ENCODE peak calls at places on chromosomes 1 and 21, in nine cellular contexts. One of them, this sample, is unnamed.

GRCh38 chr1:119703666-119704450 is 7.9 kb upstream of the PHGDH start:
- DNase-seq in HTR-8/SVneo: no peak
- DNase-seq in EL: no peak
- DNase-seq in GM06990: no peak
- DNase-seq in effector CD4-positive, alpha-beta T cell: no peak
- DNase-seq in stimulated activated CD8-positive, alpha-beta memory T cell treated with anti-CD3 and anti-CD28 coated beads, Interleukin-4, amount 100 ng/mL, for 48 hours: no peak
- DNase-seq in GM23248: no peak
- DNase-seq in germinal center: no peak
- DNase-seq in ascending aorta: no peak
- DNase-seq in this sample: no peak

GRCh38 chr1:87061742-87062156 is 147.3 kb downstream of the HS2ST1 start:
- DNase-seq in ascending aorta: no peak
- DNase-seq in GM23248: peak; percentile 69
- DNase-seq in effector CD4-positive, alpha-beta T cell: no peak
- DNase-seq in EL: peak; percentile 62
- DNase-seq in HTR-8/SVneo: no peak
- DNase-seq in GM06990: peak; percentile 67
- DNase-seq in stimulated activated CD8-positive, alpha-beta memory T cell treated with anti-CD3 and anti-CD28 coated beads, Interleukin-4, amount 100 ng/mL, for 48 hours: no peak
- DNase-seq in germinal center: no peak
- DNase-seq in this sample: no peak

GRCh38 chr1:212667223-212668139 is 32.2 kb downstream of the BATF3 start:
- DNase-seq in GM06990: no peak
- DNase-seq in ascending aorta: no peak
- DNase-seq in stimulated activated CD8-positive, alpha-beta memory T cell treated with anti-CD3 and anti-CD28 coated beads, Interleukin-4, amount 100 ng/mL, for 48 hours: no peak
- DNase-seq in GM23248: peak; percentile 98
- DNase-seq in EL: peak; percentile 97
- DNase-seq in HTR-8/SVneo: peak; percentile 91
- DNase-seq in germinal center: peak; percentile 50
- DNase-seq in effector CD4-positive, alpha-beta T cell: no peak
- DNase-seq in this sample: peak; percentile 90

GRCh38 chr1:228031276-228031995 is 24.6 kb downstream of the WNT3A start:
- DNase-seq in stimulated activated CD8-positive, alpha-beta memory T cell treated with anti-CD3 and anti-CD28 coated beads, Interleukin-4, amount 100 ng/mL, for 48 hours: no peak
- DNase-seq in GM06990: no peak
- DNase-seq in GM23248: no peak
- DNase-seq in HTR-8/SVneo: no peak
- DNase-seq in effector CD4-positive, alpha-beta T cell: no peak
- DNase-seq in ascending aorta: no peak
- DNase-seq in germinal center: no peak
- DNase-seq in EL: no peak
- DNase-seq in this sample: no peak

GRCh38 chr1:48916121-48917069 is 139.7 kb upstream of the BEND5 start:
- DNase-seq in ascending aorta: no peak
- DNase-seq in GM06990: no peak
- DNase-seq in HTR-8/SVneo: no peak
- DNase-seq in germinal center: no peak
- DNase-seq in EL: peak; percentile 47
- DNase-seq in stimulated activated CD8-positive, alpha-beta memory T cell treated with anti-CD3 and anti-CD28 coated beads, Interleukin-4, amount 100 ng/mL, for 48 hours: no peak
- DNase-seq in GM23248: peak; percentile 81
- DNase-seq in effector CD4-positive, alpha-beta T cell: no peak
- DNase-seq in this sample: peak; percentile 74

GRCh38 chr21:39208624-39209333 is 25.5 kb upstream of the PSMG1 start:
- DNase-seq in effector CD4-positive, alpha-beta T cell: no peak
- DNase-seq in stimulated activated CD8-positive, alpha-beta memory T cell treated with anti-CD3 and anti-CD28 coated beads, Interleukin-4, amount 100 ng/mL, for 48 hours: no peak
- DNase-seq in HTR-8/SVneo: no peak
- DNase-seq in ascending aorta: no peak
- DNase-seq in EL: no peak
- DNase-seq in GM23248: no peak
- DNase-seq in GM06990: no peak
- DNase-seq in germinal center: no peak
- DNase-seq in this sample: no peak

GRCh38 chr1:223700388-223700918 is 11.9 kb upstream of the CAPN2 start:
- DNase-seq in effector CD4-positive, alpha-beta T cell: no peak
- DNase-seq in EL: peak; percentile 62
- DNase-seq in ascending aorta: no peak
- DNase-seq in GM06990: no peak
- DNase-seq in GM23248: peak; percentile 51
- DNase-seq in HTR-8/SVneo: no peak
- DNase-seq in germinal center: no peak
- DNase-seq in stimulated activated CD8-positive, alpha-beta memory T cell treated with anti-CD3 and anti-CD28 coated beads, Interleukin-4, amount 100 ng/mL, for 48 hours: no peak
- DNase-seq in this sample: peak; percentile 61

GRCh38 chr1:47951026-47951425 is 46.2 kb downstream of the TRABD2B start:
- DNase-seq in EL: no peak
- DNase-seq in HTR-8/SVneo: no peak
- DNase-seq in germinal center: no peak
- DNase-seq in stimulated activated CD8-positive, alpha-beta memory T cell treated with anti-CD3 and anti-CD28 coated beads, Interleukin-4, amount 100 ng/mL, for 48 hours: no peak
- DNase-seq in ascending aorta: no peak
- DNase-seq in GM06990: no peak
- DNase-seq in effector CD4-positive, alpha-beta T cell: no peak
- DNase-seq in GM23248: no peak
- DNase-seq in this sample: no peak

GRCh38 chr1:91746728-91747338 is 139.1 kb downstream of the TGFBR3 start:
- DNase-seq in HTR-8/SVneo: no peak
- DNase-seq in EL: no peak
- DNase-seq in germinal center: no peak
- DNase-seq in GM06990: no peak
- DNase-seq in ascending aorta: no peak
- DNase-seq in stimulated activated CD8-positive, alpha-beta memory T cell treated with anti-CD3 and anti-CD28 coated beads, Interleukin-4, amount 100 ng/mL, for 48 hours: no peak
- DNase-seq in GM23248: no peak
- DNase-seq in effector CD4-positive, alpha-beta T cell: no peak
- DNase-seq in this sample: no peak

GRCh38 chr1:65041014-65041413 is 74.7 kb upstream of the JAK1 start:
- DNase-seq in GM06990: no peak
- DNase-seq in ascending aorta: no peak
- DNase-seq in effector CD4-positive, alpha-beta T cell: no peak
- DNase-seq in stimulated activated CD8-positive, alpha-beta memory T cell treated with anti-CD3 and anti-CD28 coated beads, Interleukin-4, amount 100 ng/mL, for 48 hours: no peak
- DNase-seq in GM23248: no peak
- DNase-seq in HTR-8/SVneo: no peak
- DNase-seq in EL: no peak
- DNase-seq in germinal center: peak; percentile 13
- DNase-seq in this sample: no peak

GRCh38 chr1:30232288-30232899 is 491.0 kb downstream of the MATN1 start:
- DNase-seq in germinal center: peak; percentile 28
- DNase-seq in effector CD4-positive, alpha-beta T cell: no peak
- DNase-seq in stimulated activated CD8-positive, alpha-beta memory T cell treated with anti-CD3 and anti-CD28 coated beads, Interleukin-4, amount 100 ng/mL, for 48 hours: peak; percentile 42
- DNase-seq in ascending aorta: no peak
- DNase-seq in HTR-8/SVneo: no peak
- DNase-seq in EL: no peak
- DNase-seq in GM23248: peak; percentile 4
- DNase-seq in GM06990: no peak
- DNase-seq in this sample: no peak

GRCh38 chr1:99850458-99850974 is 355 bp downstream of the AGL start:
- DNase-seq in EL: peak; percentile 8
- DNase-seq in stimulated activated CD8-positive, alpha-beta memory T cell treated with anti-CD3 and anti-CD28 coated beads, Interleukin-4, amount 100 ng/mL, for 48 hours: no peak
- DNase-seq in ascending aorta: no peak
- DNase-seq in GM06990: no peak
- DNase-seq in GM23248: peak; percentile 38
- DNase-seq in HTR-8/SVneo: peak; percentile 2
- DNase-seq in germinal center: peak; percentile 9
- DNase-seq in effector CD4-positive, alpha-beta T cell: no peak
- DNase-seq in this sample: no peak

GRCh38 chr1:165890684-165891083 is 63.3 kb downstream of the UCK2 start:
- DNase-seq in HTR-8/SVneo: no peak
- DNase-seq in GM23248: no peak
- DNase-seq in EL: no peak
- DNase-seq in germinal center: no peak
- DNase-seq in stimulated activated CD8-positive, alpha-beta memory T cell treated with anti-CD3 and anti-CD28 coated beads, Interleukin-4, amount 100 ng/mL, for 48 hours: no peak
- DNase-seq in ascending aorta: no peak
- DNase-seq in GM06990: no peak
- DNase-seq in effector CD4-positive, alpha-beta T cell: no peak
- DNase-seq in this sample: no peak

GRCh38 chr1:199684686-199685273 is 342.7 kb upstream of the NR5A2 start:
- DNase-seq in HTR-8/SVneo: peak; percentile 49
- DNase-seq in germinal center: peak; percentile 29
- DNase-seq in GM23248: peak; percentile 84
- DNase-seq in GM06990: no peak
- DNase-seq in ascending aorta: no peak
- DNase-seq in effector CD4-positive, alpha-beta T cell: no peak
- DNase-seq in EL: peak; percentile 71
- DNase-seq in stimulated activated CD8-positive, alpha-beta memory T cell treated with anti-CD3 and anti-CD28 coated beads, Interleukin-4, amount 100 ng/mL, for 48 hours: no peak
- DNase-seq in this sample: peak; percentile 63

GRCh38 chr21:42474043-42474831 is 21.8 kb downstream of the RSPH1 start:
- DNase-seq in stimulated activated CD8-positive, alpha-beta memory T cell treated with anti-CD3 and anti-CD28 coated beads, Interleukin-4, amount 100 ng/mL, for 48 hours: no peak
- DNase-seq in GM06990: peak; percentile 40
- DNase-seq in germinal center: no peak
- DNase-seq in ascending aorta: no peak
- DNase-seq in HTR-8/SVneo: peak; percentile 65
- DNase-seq in EL: peak; percentile 56
- DNase-seq in effector CD4-positive, alpha-beta T cell: no peak
- DNase-seq in GM23248: peak; percentile 35
- DNase-seq in this sample: no peak

GRCh38 chr1:54940027-54940426 is 40.4 kb upstream of the TMEM61 start:
- DNase-seq in EL: peak; percentile 45
- DNase-seq in GM06990: no peak
- DNase-seq in stimulated activated CD8-positive, alpha-beta memory T cell treated with anti-CD3 and anti-CD28 coated beads, Interleukin-4, amount 100 ng/mL, for 48 hours: no peak
- DNase-seq in ascending aorta: no peak
- DNase-seq in HTR-8/SVneo: no peak
- DNase-seq in effector CD4-positive, alpha-beta T cell: no peak
- DNase-seq in GM23248: no peak
- DNase-seq in germinal center: no peak
- DNase-seq in this sample: peak; percentile 34

This sample was measured in GM03348.